ENCODE peak calls at places on chromosomes 11 and 22, in five cellular contexts. J is colonic mucosa, E is fibroblast of lung, K is GM12878, W is body of pancreas. G is an unnamed sample.

GRCh38 chr11:20362481-20362880 is 1.0 kb upstream of the HTATIP2 start:
- DNase-seq in J (no peak), E (no peak), K (no peak), W (no peak), G (no peak)

GRCh38 chr11:126194121-126194543 is 17.3 kb downstream of the RPUSD4 start:
- DNase-seq in J (peak), E (peak), K (no peak), W (peak), G (peak)

GRCh38 chr11:125272092-125272491 is 107.5 kb downstream of the PKNOX2 start:
- DNase-seq in J (no peak), E (no peak), K (no peak), W (no peak), G (peak)

GRCh38 chr11:34978236-34979191 is 62.1 kb downstream of the PDHX start:
- DNase-seq in J (no peak), E (no peak), K (no peak), W (no peak), G (no peak)

GRCh38 chr22:23020659-23021293 is 49.5 kb upstream of the GNAZ start:
- DNase-seq in J (no peak), E (no peak), K (no peak), W (no peak), G (no peak)

GRCh38 chr11:26704249-26704648 is 17.6 kb downstream of the SLC5A12 start:
- DNase-seq in J (peak), E (no peak), K (no peak), W (no peak), G (peak)

GRCh38 chr22:33389927-33390326 is 331.7 kb upstream of the SYN3 start:
- DNase-seq in J (no peak), E (peak), K (no peak), W (no peak), G (peak)

GRCh38 chr11:86670179-86670578 is 2.2 kb downstream of the ME3 start:
- DNase-seq in J (no peak), E (peak), K (no peak), W (no peak), G (no peak)

GRCh38 chr11:77322506-77322905 is 21.0 kb upstream of the GDPD4 start:
- DNase-seq in J (no peak), E (peak), K (no peak), W (peak), G (peak)

GRCh38 chr22:35227248-35227647 is 30.0 kb upstream of the HMGXB4 start:
- DNase-seq in J (no peak), E (no peak), K (no peak), W (no peak), G (no peak)

GRCh38 chr22:30178180-30179126 is 68.1 kb downstream of the LIF start:
- DNase-seq in J (no peak), E (no peak), K (no peak), W (peak), G (peak)

GRCh38 chr22:20875296-20875695 is 16.5 kb downstream of the SNAP29 start:
- DNase-seq in J (no peak), E (no peak), K (no peak), W (no peak), G (no peak)

GRCh38 chr11:102868359-102868758 is 6.4 kb downstream of the MMP12 start:
- DNase-seq in J (no peak), E (no peak), K (no peak), W (no peak), G (no peak)

DNA sequence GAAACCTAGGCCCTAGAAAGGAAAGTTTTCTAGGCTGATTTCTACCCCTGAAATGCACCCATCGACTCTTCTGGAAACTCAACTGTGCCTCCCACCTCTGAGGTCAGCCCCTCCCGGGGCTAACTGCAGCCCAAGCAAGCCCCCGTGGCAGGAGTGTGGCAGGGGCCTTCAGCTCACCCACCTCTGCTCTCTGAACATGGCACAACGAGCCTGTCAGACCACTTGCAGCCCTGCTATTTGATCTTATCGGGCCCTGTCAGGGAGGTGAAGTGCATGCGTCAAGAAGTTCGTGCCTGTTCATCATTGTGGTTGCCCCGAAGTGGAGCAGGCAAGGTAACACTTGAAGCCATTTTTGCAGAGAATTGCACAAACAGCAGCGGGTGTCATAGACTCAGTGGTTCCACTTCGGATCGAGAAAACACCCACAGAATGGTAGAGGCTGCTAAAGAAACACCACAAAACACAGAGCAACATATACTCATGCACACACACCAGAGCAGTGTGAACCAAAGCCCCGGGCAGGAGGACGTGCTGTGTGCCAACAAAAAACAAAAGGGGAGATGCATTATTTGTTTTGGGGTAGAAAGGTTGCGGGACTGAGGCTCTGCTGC is 262.7 kb downstream of the ETS1 start:
- DNase-seq in J (no peak), E (no peak), K (no peak), W (no peak), G (no peak)
- H3K4me3 ChIP-seq in J (no peak), E (no peak), K (no peak), W (no peak), G (no peak)

DNA sequence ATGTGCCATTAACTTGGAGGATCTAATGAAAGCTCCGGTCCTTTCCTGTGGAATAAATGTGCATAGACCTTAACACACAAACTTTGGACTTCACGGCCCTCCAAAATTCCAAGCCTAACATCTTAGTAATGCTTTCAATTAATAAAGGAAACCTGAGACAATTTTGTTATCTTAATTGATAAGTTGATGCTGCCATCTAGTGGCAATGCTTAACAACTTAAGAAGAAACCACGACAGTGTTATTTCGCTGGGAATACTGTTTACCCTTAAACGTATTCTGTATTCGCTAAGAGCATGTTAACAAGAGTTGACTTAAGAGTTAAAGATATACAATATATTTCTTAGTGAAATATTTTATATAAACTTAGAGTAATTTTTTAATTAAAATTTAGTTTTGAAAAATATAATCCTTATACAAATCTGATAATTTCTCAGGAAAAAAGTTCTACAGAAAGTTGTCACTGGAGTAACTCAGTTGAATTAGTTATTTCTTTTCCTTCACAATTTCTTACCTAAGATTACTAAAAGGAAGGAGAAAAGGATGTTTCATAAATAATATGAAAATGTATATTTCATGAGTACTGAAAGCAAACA is 35.0 kb upstream of the OR9G4 start:
- DNase-seq in J (peak), E (peak), K (no peak), W (no peak), G (peak)
- TF ChIP-seq CTCF in J (peak), E (peak), K (peak), W (peak), G (peak)

DNA sequence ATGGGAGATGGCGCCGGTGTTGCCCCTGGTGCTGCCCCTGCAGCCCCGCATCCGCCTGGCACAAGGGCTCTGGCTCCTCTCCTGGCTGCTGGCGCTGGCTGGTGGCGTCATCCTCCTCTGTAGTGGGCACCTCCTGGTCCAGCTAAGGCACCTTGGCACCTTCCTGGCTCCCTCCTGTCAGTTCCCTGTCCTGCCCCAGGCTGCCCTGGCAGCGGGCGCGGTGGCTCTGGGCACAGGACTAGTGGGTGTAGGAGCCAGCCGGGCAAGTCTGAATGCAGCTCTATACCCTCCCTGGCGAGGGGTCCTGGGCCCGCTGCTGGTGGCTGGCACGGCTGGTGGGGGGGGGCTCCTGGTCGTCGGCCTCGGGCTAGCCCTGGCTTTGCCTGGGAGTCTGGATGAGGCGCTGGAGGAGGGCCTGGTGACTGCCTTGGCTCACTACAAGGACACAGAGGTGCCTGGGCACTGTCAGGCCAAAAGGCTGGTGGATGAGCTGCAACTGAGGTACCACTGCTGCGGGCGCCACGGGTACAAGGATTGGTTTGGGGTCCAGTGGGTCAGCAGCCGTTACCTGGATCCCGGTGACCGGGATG is 313 bp downstream of the ROM1 start:
- DNase-seq in J (no peak), E (no peak), K (no peak), W (no peak), G (no peak)
- H3K4me3 ChIP-seq in J (peak), E (no peak), K (no peak), W (no peak), G (no peak)

DNA sequence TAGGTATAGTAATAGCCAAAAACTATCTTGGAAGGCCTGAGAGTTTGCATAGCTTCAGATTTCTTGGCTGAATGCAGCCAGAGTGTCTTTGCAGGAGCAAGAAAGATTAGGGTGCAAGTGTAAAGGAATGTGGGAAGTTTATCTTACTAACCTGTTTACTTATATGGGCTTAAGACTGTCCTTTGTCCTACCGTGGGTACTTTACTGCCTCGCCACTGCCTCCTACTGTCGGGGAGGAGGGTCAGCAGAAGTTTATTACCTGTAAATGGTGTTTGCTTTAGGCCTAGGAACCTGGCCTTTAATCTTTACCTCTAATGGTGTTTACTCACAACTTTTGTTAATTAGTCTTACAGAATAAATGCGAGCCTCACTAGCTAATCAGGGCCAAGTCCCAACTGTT is 633.8 kb downstream of the DLG2 start:
- DNase-seq in J (peak), E (no peak), K (no peak), W (no peak), G (no peak)
- TF ChIP-seq CTCF in J (no peak), E (no peak), K (peak), W (no peak), G (peak)

GRCh38 chr22:49723478-49724029 is 104.1 kb downstream of the BRD1 start:
- DNase-seq in J (no peak), E (no peak), K (no peak), W (no peak), G (no peak)
- H3K4me3 ChIP-seq in J (no peak), E (no peak), K (no peak), W (no peak), G (no peak)

GRCh38 chr22:44665115-44665514 is 36.9 kb upstream of the PRR5 start:
- DNase-seq in J (no peak), E (no peak), K (no peak), W (no peak), G (no peak)
- TF ChIP-seq CTCF in J (no peak), E (no peak), K (no peak), W (no peak), G (no peak)

DNA sequence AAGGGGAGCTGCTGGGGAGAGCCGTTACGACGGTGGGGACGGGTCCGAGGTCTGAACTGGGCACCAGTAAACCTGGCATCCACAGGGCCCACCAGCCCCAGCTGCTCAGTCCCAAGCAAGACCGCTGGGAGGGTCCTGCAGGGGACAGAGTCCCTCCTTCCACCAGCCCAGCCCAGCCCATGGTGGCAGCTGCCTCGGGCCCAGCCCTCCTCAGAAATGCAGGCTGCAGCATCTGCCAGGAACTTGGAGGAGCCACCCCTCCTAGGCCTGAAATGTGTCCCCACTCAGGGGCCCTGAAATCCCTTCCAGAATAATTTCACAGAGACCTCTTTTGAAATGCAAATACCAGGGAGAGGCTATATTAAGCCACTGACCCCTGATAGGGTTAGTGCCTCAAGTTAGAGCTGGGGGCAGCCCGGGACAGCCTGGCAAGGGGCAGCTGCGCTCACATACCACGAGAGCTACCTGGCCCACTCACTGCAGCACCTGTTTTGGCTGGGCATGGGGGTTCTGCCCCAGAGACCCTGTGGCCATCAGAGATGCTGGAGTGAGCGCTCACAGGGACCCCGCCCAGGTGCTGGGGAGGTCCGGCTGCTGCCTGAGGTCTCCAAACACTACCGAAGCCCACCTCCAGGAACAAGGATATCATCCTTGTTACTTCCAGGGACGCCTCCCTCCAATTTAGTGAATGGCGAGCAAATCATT is 53.1 kb downstream of the CELSR1 start:
- DNase-seq in J (no peak), E (no peak), K (no peak), W (no peak), G (no peak)
- H3K4me3 ChIP-seq in J (no peak), E (no peak), K (no peak), W (no peak), G (no peak)

GRCh38 chr11:45852712-45853101 is 5.4 kb downstream of the CRY2 start:
- DNase-seq in J (no peak), E (no peak), K (no peak), W (no peak), G (no peak)
- TF ChIP-seq CTCF in J (no peak), E (no peak), K (peak), W (no peak), G (no peak)